ENCODE peak calls at places on chromosomes 4 and X, in five cellular contexts. One of them, this sample, is unnamed. For H3K27me3 and H3K36me3, the result is how much of the 10 kb centered on the place peaks cover.

GRCh38 chrX:100695991-100696390 is 35.9 kb downstream of the SYTL4 start:
- DNase-seq in ovary: no peak
- DNase-seq in uterus: no peak
- DNase-seq in brain microvascular endothelial cell: no peak
- DNase-seq in endodermal cell: no peak
- DNase-seq in this sample: no peak

GRCh38 chr4:119025916-119026661 is 109.5 kb upstream of the MYOZ2 start:
- DNase-seq in brain microvascular endothelial cell: peak
- DNase-seq in endodermal cell: no peak
- DNase-seq in ovary: peak
- DNase-seq in uterus: peak
- DNase-seq in this sample: no peak

GRCh38 chr4:54929459-54929858 is 195.9 kb downstream of the KDR start:
- DNase-seq in uterus: no peak
- DNase-seq in ovary: no peak
- DNase-seq in endodermal cell: no peak
- DNase-seq in brain microvascular endothelial cell: no peak
- DNase-seq in this sample: no peak

GRCh38 chr4:151865744-151866143 is 104.9 kb upstream of the GATB start:
- DNase-seq in uterus: no peak
- DNase-seq in endodermal cell: no peak
- DNase-seq in ovary: no peak
- DNase-seq in brain microvascular endothelial cell: no peak
- DNase-seq in this sample: no peak

GRCh38 chrX:9184231-9184630 is 150.3 kb upstream of the FAM9B start:
- DNase-seq in endodermal cell: no peak
- DNase-seq in uterus: no peak
- DNase-seq in ovary: no peak
- DNase-seq in brain microvascular endothelial cell: no peak
- DNase-seq in this sample: no peak

GRCh38 chr4:2340272-2341061 is 78.0 kb downstream of the ZFYVE28 start:
- DNase-seq in uterus: peak
- DNase-seq in ovary: no peak
- DNase-seq in endodermal cell: no peak
- DNase-seq in brain microvascular endothelial cell: no peak
- DNase-seq in this sample: peak

GRCh38 chr4:26022346-26022891 is 108.4 kb downstream of the SMIM20 start:
- DNase-seq in ovary: no peak
- DNase-seq in endodermal cell: no peak
- DNase-seq in uterus: no peak
- DNase-seq in brain microvascular endothelial cell: peak
- DNase-seq in this sample: no peak

GRCh38 chr4:185298728-185299394 is 89.5 kb downstream of the SNX25 start:
- DNase-seq in endodermal cell: no peak
- DNase-seq in uterus: no peak
- DNase-seq in brain microvascular endothelial cell: no peak
- DNase-seq in ovary: no peak
- DNase-seq in this sample: no peak

GRCh38 chr4:132123870-132124623 is 1025.0 kb upstream of the PCDH10 start:
- DNase-seq in endodermal cell: peak
- DNase-seq in brain microvascular endothelial cell: no peak
- DNase-seq in uterus: no peak
- DNase-seq in ovary: no peak
- DNase-seq in this sample: no peak

GRCh38 chrX:100654256-100654655 is 10.3 kb downstream of the SRPX2 start:
- DNase-seq in endodermal cell: peak
- DNase-seq in ovary: no peak
- DNase-seq in brain microvascular endothelial cell: no peak
- DNase-seq in uterus: no peak
- DNase-seq in this sample: peak

GRCh38 chr4:66558651-66559050 is 888.4 kb upstream of the EPHA5 start:
- DNase-seq in ovary: no peak
- DNase-seq in endodermal cell: no peak
- DNase-seq in uterus: no peak
- DNase-seq in brain microvascular endothelial cell: no peak
- DNase-seq in this sample: no peak

GRCh38 chr4:20042769-20043168 is 208.9 kb upstream of the SLIT2 start:
- DNase-seq in ovary: no peak
- DNase-seq in uterus: no peak
- DNase-seq in brain microvascular endothelial cell: no peak
- DNase-seq in endodermal cell: no peak
- DNase-seq in this sample: no peak

GRCh38 chr4:54439831-54440243 is 210.7 kb downstream of the PDGFRA start:
- DNase-seq in endodermal cell: no peak
- DNase-seq in ovary: peak
- DNase-seq in uterus: peak
- DNase-seq in brain microvascular endothelial cell: peak
- DNase-seq in this sample: peak

GRCh38 chr4:114780205-114780604 is 181.6 kb downstream of the UGT8 start:
- DNase-seq in uterus: no peak
- DNase-seq in endodermal cell: peak
- DNase-seq in ovary: peak
- DNase-seq in brain microvascular endothelial cell: peak
- DNase-seq in this sample: peak

GRCh38 chr4:48949518-48950207 is 36.4 kb upstream of the CWH43 start:
- DNase-seq in uterus: no peak
- DNase-seq in ovary: no peak
- DNase-seq in brain microvascular endothelial cell: no peak
- DNase-seq in endodermal cell: no peak
- DNase-seq in this sample: no peak

GRCh38 chr4:82360298-82361177 is 13.3 kb downstream of the HNRNPD start:
- DNase-seq in brain microvascular endothelial cell: no peak
- DNase-seq in endodermal cell: no peak
- DNase-seq in uterus: no peak
- DNase-seq in ovary: no peak
- DNase-seq in this sample: peak

GRCh38 chr4:6269400-6269650 is 325 bp upstream of the WFS1 start:
- DNase-seq in brain microvascular endothelial cell: no peak
- DNase-seq in uterus: no peak
- DNase-seq in ovary: no peak
- DNase-seq in endodermal cell: no peak
- DNase-seq in this sample: no peak
- H3K27me3 ChIP-seq in brain microvascular endothelial cell: under half
- H3K27me3 ChIP-seq in uterus: under half
- H3K27me3 ChIP-seq in ovary: under half
- H3K27me3 ChIP-seq in endodermal cell: under half
- H3K27me3 ChIP-seq in this sample: under half

GRCh38 chrX:39690541-39691415 is 407.0 kb downstream of the BCOR start:
- DNase-seq in endodermal cell: no peak
- DNase-seq in brain microvascular endothelial cell: no peak
- DNase-seq in uterus: no peak
- DNase-seq in ovary: no peak
- DNase-seq in this sample: no peak

GRCh38 chrX:39691724-39692123 is 406.0 kb downstream of the BCOR start:
- DNase-seq in uterus: no peak
- DNase-seq in brain microvascular endothelial cell: no peak
- DNase-seq in endodermal cell: no peak
- DNase-seq in ovary: no peak
- DNase-seq in this sample: no peak

GRCh38 chrX:39688219-39688575 is 409.6 kb downstream of the BCOR start:
- DNase-seq in brain microvascular endothelial cell: no peak
- DNase-seq in endodermal cell: no peak
- DNase-seq in ovary: no peak
- DNase-seq in uterus: no peak
- DNase-seq in this sample: no peak

GRCh38 chrX:39688576-39689373 is 409.0 kb downstream of the BCOR start:
- DNase-seq in endodermal cell: peak
- DNase-seq in brain microvascular endothelial cell: no peak
- DNase-seq in ovary: peak
- DNase-seq in uterus: peak
- DNase-seq in this sample: peak

DNA sequence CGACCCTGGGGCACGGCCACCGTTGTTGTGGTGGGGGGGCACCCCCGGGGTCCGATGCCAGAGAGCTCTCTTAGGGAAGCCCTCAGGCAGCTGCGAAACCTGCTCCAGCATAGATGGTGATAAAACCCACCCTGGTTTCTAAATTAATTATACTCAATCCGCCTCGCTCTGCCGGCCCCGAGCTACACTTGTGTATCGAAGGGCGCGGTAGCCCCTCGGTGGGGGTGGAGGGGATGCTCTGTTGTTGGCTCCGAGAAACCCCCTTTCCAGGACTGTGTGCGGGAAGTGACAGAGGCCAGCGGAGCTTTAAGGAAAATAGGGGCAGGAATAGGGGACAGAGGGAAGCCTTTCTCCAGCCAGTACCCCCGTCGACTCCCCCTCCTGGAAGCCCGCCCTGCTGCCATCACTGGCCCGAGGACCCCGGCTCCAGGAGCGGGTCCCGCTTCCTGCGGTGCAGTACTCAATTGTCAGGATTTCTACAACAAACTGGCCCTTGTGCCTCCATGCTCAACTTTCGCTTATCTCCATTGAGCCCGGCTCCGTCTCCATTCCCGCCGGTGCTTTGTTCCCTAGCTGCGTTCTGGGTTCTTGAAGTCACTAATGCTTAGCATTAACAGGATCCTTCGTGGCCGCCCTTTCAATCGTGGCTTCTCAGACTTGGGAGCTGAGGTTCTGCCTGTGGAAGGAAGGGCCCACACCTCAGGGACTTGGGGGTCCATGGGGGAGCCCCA is 408.2 kb downstream of the BCOR start:
- DNase-seq in ovary: no peak
- DNase-seq in endodermal cell: peak
- DNase-seq in brain microvascular endothelial cell: no peak
- DNase-seq in uterus: no peak
- DNase-seq in this sample: peak
- H3K4me3 ChIP-seq in ovary: peak
- H3K4me3 ChIP-seq in endodermal cell: peak
- H3K4me3 ChIP-seq in brain microvascular endothelial cell: peak
- H3K4me3 ChIP-seq in uterus: peak
- H3K4me3 ChIP-seq in this sample: peak

GRCh38 chr4:77021614-77022089 is 54.1 kb downstream of the CCNI start:
- DNase-seq in ovary: peak
- DNase-seq in endodermal cell: no peak
- DNase-seq in uterus: no peak
- DNase-seq in brain microvascular endothelial cell: peak
- DNase-seq in this sample: no peak
- H3K36me3 ChIP-seq in ovary: under half
- H3K36me3 ChIP-seq in endodermal cell: half or more
- H3K36me3 ChIP-seq in uterus: under half
- H3K36me3 ChIP-seq in brain microvascular endothelial cell: half or more
- H3K36me3 ChIP-seq in this sample: under half

GRCh38 chrX:78048036-78048435 is 56.0 kb upstream of the PGK1 start:
- DNase-seq in brain microvascular endothelial cell: no peak
- DNase-seq in uterus: no peak
- DNase-seq in endodermal cell: no peak
- DNase-seq in ovary: no peak
- DNase-seq in this sample: no peak
- H3K27me3 ChIP-seq in brain microvascular endothelial cell: under half
- H3K27me3 ChIP-seq in uterus: under half
- H3K27me3 ChIP-seq in endodermal cell: under half
- H3K27me3 ChIP-seq in ovary: under half
- H3K27me3 ChIP-seq in this sample: under half

GRCh38 chrX:71668248-71668595 is 876 bp downstream of the LOC101059915 start:
- DNase-seq in ovary: no peak
- DNase-seq in uterus: no peak
- DNase-seq in endodermal cell: no peak
- DNase-seq in brain microvascular endothelial cell: no peak
- DNase-seq in this sample: peak

GRCh38 chrX:71665747-71666146 is 1.6 kb upstream of the LOC101059915 start:
- DNase-seq in endodermal cell: no peak
- DNase-seq in ovary: no peak
- DNase-seq in uterus: no peak
- DNase-seq in brain microvascular endothelial cell: no peak
- DNase-seq in this sample: peak

GRCh38 chrX:71666240-71667223 is 814 bp upstream of the LOC101059915 start:
- DNase-seq in uterus: no peak
- DNase-seq in ovary: no peak
- DNase-seq in brain microvascular endothelial cell: no peak
- DNase-seq in endodermal cell: no peak
- DNase-seq in this sample: peak

GRCh38 chrX:71669492-71669891 is 2.1 kb downstream of the LOC101059915 start:
- DNase-seq in endodermal cell: no peak
- DNase-seq in brain microvascular endothelial cell: no peak
- DNase-seq in ovary: no peak
- DNase-seq in uterus: peak
- DNase-seq in this sample: peak

GRCh38 chrX:71667328-71668247 is at the start of gene LOC101059915:
- DNase-seq in ovary: no peak
- DNase-seq in brain microvascular endothelial cell: no peak
- DNase-seq in endodermal cell: no peak
- DNase-seq in uterus: peak
- DNase-seq in this sample: peak
- H3K4me3 ChIP-seq in ovary: no peak
- H3K4me3 ChIP-seq in brain microvascular endothelial cell: no peak
- H3K4me3 ChIP-seq in endodermal cell: no peak
- H3K4me3 ChIP-seq in uterus: no peak
- H3K4me3 ChIP-seq in this sample: no peak

This sample was measured in H7.